ENCODE peak calls at places on chromosomes 7 and 10, in seven cellular contexts. D is transverse colon, K is H1, Z is sigmoid colon, W is GM23338, R is endothelial cell of umbilical vein, H is HL-60. N is an unnamed sample.

GRCh38 chr10:921471-922414 is 9.8 kb downstream of the LARP4B start:
- DNase-seq in H (no peak), R (no peak), K (no peak), W (no peak), D (no peak), Z (no peak), N (no peak)

GRCh38 chr10:70925377-70926214 is 37.2 kb upstream of the PCBD1 start:
- DNase-seq in Z (no peak), W (peak; percentile 74), K (peak; percentile 91), R (peak; percentile 30), H (no peak), D (peak; percentile 41), N (peak; percentile 73)

GRCh38 chr7:117555260-117555659 is 75.4 kb downstream of the CFTR start:
- DNase-seq in R (no peak), W (no peak), Z (no peak), K (no peak), H (no peak), D (no peak), N (no peak)

GRCh38 chr7:14698239-14698638 is 204.3 kb downstream of the DGKB start:
- DNase-seq in D (no peak), Z (no peak), W (no peak), R (peak; percentile 29), H (no peak), K (no peak), N (no peak)

GRCh38 chr10:86870679-86871078 is 86.7 kb downstream of the MMRN2 start:
- DNase-seq in Z (no peak), W (no peak), K (no peak), R (no peak), H (no peak), D (no peak), N (no peak)

GRCh38 chr7:139488810-139489209 is 5.3 kb upstream of the KLRG2 start:
- DNase-seq in W (no peak), H (no peak), Z (no peak), K (no peak), D (no peak), R (no peak), N (no peak)

GRCh38 chr10:35331894-35332640 is 4.2 kb upstream of the CCNY start:
- DNase-seq in W (no peak), K (no peak), D (no peak), H (no peak), Z (peak; percentile 73), R (peak; percentile 68), N (no peak)

GRCh38 chr7:106588576-106589494 is 72.1 kb downstream of the CCDC71L start:
- DNase-seq in K (no peak), D (no peak), Z (no peak), R (no peak), H (no peak), W (no peak), N (no peak)

GRCh38 chr10:63068246-63068645 is 64.9 kb upstream of the NRBF2 start:
- DNase-seq in Z (no peak), K (no peak), W (no peak), D (no peak), R (no peak), H (peak; percentile 46), N (no peak)

GRCh38 chr7:37037286-37037685 is 313.0 kb upstream of the AOAH start:
- DNase-seq in R (peak; percentile 46), D (no peak), Z (no peak), W (no peak), H (no peak), K (no peak), N (no peak)

GRCh38 chr7:157669768-157670345 is 333.1 kb downstream of the DNAJB6 start:
- DNase-seq in R (no peak), D (no peak), Z (peak; percentile 58), W (no peak), H (no peak), K (no peak), N (no peak)

GRCh38 chr7:130152270-130153141 is 52.7 kb downstream of the TMEM209 start:
- DNase-seq in W (no peak), R (no peak), K (no peak), H (no peak), Z (no peak), D (no peak), N (no peak)

GRCh38 chr7:115083935-115084334 is 162.0 kb downstream of the MDFIC start:
- DNase-seq in Z (no peak), K (no peak), H (no peak), D (no peak), R (no peak), W (no peak), N (no peak)

GRCh38 chr10:27911645-27912044 is 87.2 kb downstream of the ODAD2 start:
- DNase-seq in D (no peak), Z (no peak), K (no peak), R (no peak), W (peak; percentile 70), H (no peak), N (no peak)

GRCh38 chr7:43112088-43112940 is at the start of gene HECW1:
- DNase-seq in K (peak; percentile 70), D (no peak), R (no peak), H (no peak), W (peak; percentile 76), Z (no peak), N (no peak)

GRCh38 chr10:21625623-21626229 is 91.7 kb downstream of the MLLT10 start:
- DNase-seq in Z (no peak), D (no peak), K (no peak), W (no peak), H (no peak), R (no peak), N (no peak)

GRCh38 chr10:59465089-59465488 is 102.7 kb upstream of the FAM13C start:
- DNase-seq in K (no peak), Z (no peak), R (no peak), W (peak; percentile 55), H (no peak), D (no peak), N (no peak)

GRCh38 chr7:63376873-63377272 is 621.8 kb upstream of the ZNF722 start:
- DNase-seq in D (no peak), Z (no peak), H (no peak), W (no peak), R (no peak), K (no peak), N (no peak)

GRCh38 chr7:159022238-159022993 is 122.3 kb downstream of the VIPR2 start:
- DNase-seq in W (no peak), H (no peak), K (no peak), D (no peak), Z (peak; percentile 61), R (no peak), N (no peak)

GRCh38 chr10:49759787-49760551 is 2.2 kb downstream of the OGDHL start:
- DNase-seq in D (no peak), K (no peak), R (no peak), H (no peak), W (peak; percentile 3), Z (no peak), N (no peak)

GRCh38 chr7:47759056-47759706 is 177.3 kb upstream of the TNS3 start:
- DNase-seq in K (no peak), Z (no peak), H (no peak), R (no peak), D (no peak), W (no peak), N (no peak)

GRCh38 chr10:30038961-30039536 is 20.3 kb downstream of the JCAD start:
- DNase-seq in D (no peak), W (no peak), R (no peak), H (no peak), K (no peak), Z (no peak), N (no peak)

GRCh38 chr10:30041394-30042105 is 17.8 kb downstream of the JCAD start:
- DNase-seq in D (no peak), H (no peak), K (no peak), W (no peak), R (peak; percentile 96), Z (no peak), N (no peak)

GRCh38 chr10:30039567-30039966 is 19.8 kb downstream of the JCAD start:
- DNase-seq in K (no peak), R (peak; percentile 36), D (no peak), Z (no peak), H (no peak), W (no peak), N (no peak)

GRCh38 chr10:30040597-30040996 is 18.8 kb downstream of the JCAD start:
- DNase-seq in R (no peak), W (no peak), K (no peak), Z (no peak), D (no peak), H (no peak), N (no peak)

GRCh38 chr10:30039988-30040387 is 19.4 kb downstream of the JCAD start:
- DNase-seq in Z (no peak), H (no peak), K (no peak), D (no peak), W (no peak), R (peak; percentile 35), N (no peak)
- TF ChIP-seq POLR2AphosphoS5 in Z (no peak), H (no peak), K (no peak), D (no peak), W (no peak), R (no peak), N (no peak)

GRCh38 chr7:140654109-140654387 is 13.4 kb upstream of the DENND2A start:
- DNase-seq in Z (no peak), K (no peak), H (no peak), R (no peak), W (no peak), D (no peak), N (no peak)

GRCh38 chr7:140659727-140660396 is 12.9 kb upstream of the ADCK2 start:
- DNase-seq in W (no peak), H (no peak), K (no peak), Z (peak; percentile 15), D (no peak), R (no peak), N (no peak)

GRCh38 chr7:140655511-140656408 is 15.1 kb upstream of the DENND2A start:
- DNase-seq in R (no peak), Z (peak; percentile 47), K (no peak), H (no peak), W (no peak), D (no peak), N (no peak)

GRCh38 chr7:140654661-140655060 is 14.0 kb upstream of the DENND2A start:
- DNase-seq in W (no peak), H (no peak), Z (peak; percentile 27), D (no peak), R (no peak), K (no peak), N (no peak)

GRCh38 chr7:140656548-140657515 is 15.9 kb upstream of the ADCK2 start:
- DNase-seq in Z (peak; percentile 82), R (peak; percentile 43), D (peak; percentile 81), W (no peak), H (peak; percentile 52), K (no peak), N (peak; percentile 45)
- TF ChIP-seq POLR2AphosphoS5 in Z (no peak), R (no peak), D (peak; percentile 41), W (no peak), H (no peak), K (no peak), N (no peak)

GRCh38 chr7:140623995-140624902 is 16.4 kb downstream of the DENND2A start:
- DNase-seq in W (peak; percentile 53), R (no peak), D (no peak), K (no peak), Z (peak; percentile 90), H (no peak), N (no peak)
- TF ChIP-seq POLR2AphosphoS5 in W (no peak), R (no peak), D (no peak), K (no peak), Z (no peak), H (no peak), N (no peak)

DNA sequence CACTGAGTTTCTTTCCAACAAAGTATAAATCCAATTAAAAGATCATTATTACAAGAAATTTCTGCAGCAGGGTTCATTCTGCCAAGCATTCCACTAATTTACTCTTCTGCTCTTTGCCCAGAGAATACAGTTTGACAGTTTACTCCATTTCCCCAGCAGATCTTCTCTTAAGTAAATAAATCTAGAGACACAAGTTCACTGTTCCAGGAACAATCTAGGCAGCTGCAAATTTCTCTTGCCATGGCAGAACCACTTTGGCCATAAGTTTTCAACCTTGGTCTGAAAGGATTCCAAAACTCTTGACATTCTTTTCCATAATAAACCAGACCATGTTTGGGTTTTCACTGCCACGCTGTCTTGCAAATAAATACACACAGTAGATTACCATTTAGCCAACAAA is 11.5 kb downstream of the RGS10 start:
- DNase-seq in D (no peak), Z (peak; percentile 26), K (no peak), R (no peak), H (no peak), W (no peak), N (no peak)
- TF ChIP-seq POLR2AphosphoS5 in D (no peak), Z (peak; percentile 29), K (no peak), R (no peak), H (no peak), W (no peak), N (no peak)